ENCODE peak calls at places on chromosomes 13 and 19, in seven cellular contexts. One of them, this sample, is unnamed.

GRCh38 chr13:26786651-26787295 is 26.2 kb upstream of the GPR12 start:
- DNase-seq in foreskin melanocyte: no peak
- DNase-seq in effector CD4-positive, alpha-beta T cell: no peak
- DNase-seq in H54: no peak
- DNase-seq in neural crest cell: no peak
- DNase-seq in cerebellar cortex: peak
- DNase-seq in activated CD4-positive, alpha-beta T cell treated with anti-CD3 and anti-CD28 coated beads, Interleukin-2, amount 10 ng/mL, durations not matched to agents 7 days and 5 days: no peak
- DNase-seq in this sample: peak

GRCh38 chr19:39200818-39201145 is 3.3 kb downstream of the SYCN start:
- DNase-seq in foreskin melanocyte: no peak
- DNase-seq in effector CD4-positive, alpha-beta T cell: no peak
- DNase-seq in H54: no peak
- DNase-seq in neural crest cell: no peak
- DNase-seq in cerebellar cortex: no peak
- DNase-seq in activated CD4-positive, alpha-beta T cell treated with anti-CD3 and anti-CD28 coated beads, Interleukin-2, amount 10 ng/mL, durations not matched to agents 7 days and 5 days: no peak
- DNase-seq in this sample: no peak

GRCh38 chr19:14136509-14137281 is at the start of gene ASF1B:
- DNase-seq in foreskin melanocyte: peak
- DNase-seq in effector CD4-positive, alpha-beta T cell: peak
- DNase-seq in H54: peak
- DNase-seq in neural crest cell: peak
- DNase-seq in cerebellar cortex: peak
- DNase-seq in activated CD4-positive, alpha-beta T cell treated with anti-CD3 and anti-CD28 coated beads, Interleukin-2, amount 10 ng/mL, durations not matched to agents 7 days and 5 days: peak
- DNase-seq in this sample: peak

GRCh38 chr19:5586300-5587070 is 18.7 kb upstream of the TINCR start:
- DNase-seq in foreskin melanocyte: no peak
- DNase-seq in effector CD4-positive, alpha-beta T cell: no peak
- DNase-seq in H54: no peak
- DNase-seq in neural crest cell: no peak
- DNase-seq in cerebellar cortex: peak
- DNase-seq in activated CD4-positive, alpha-beta T cell treated with anti-CD3 and anti-CD28 coated beads, Interleukin-2, amount 10 ng/mL, durations not matched to agents 7 days and 5 days: no peak
- DNase-seq in this sample: peak

GRCh38 chr13:64756621-64757020 is 2473.5 kb downstream of the PCDH9 start:
- DNase-seq in foreskin melanocyte: no peak
- DNase-seq in effector CD4-positive, alpha-beta T cell: no peak
- DNase-seq in H54: no peak
- DNase-seq in neural crest cell: no peak
- DNase-seq in cerebellar cortex: no peak
- DNase-seq in activated CD4-positive, alpha-beta T cell treated with anti-CD3 and anti-CD28 coated beads, Interleukin-2, amount 10 ng/mL, durations not matched to agents 7 days and 5 days: no peak
- DNase-seq in this sample: no peak

GRCh38 chr13:48975926-48976676 is 389 bp downstream of the FNDC3A start:
- DNase-seq in foreskin melanocyte: peak
- DNase-seq in effector CD4-positive, alpha-beta T cell: peak
- DNase-seq in H54: peak
- DNase-seq in neural crest cell: peak
- DNase-seq in cerebellar cortex: peak
- DNase-seq in activated CD4-positive, alpha-beta T cell treated with anti-CD3 and anti-CD28 coated beads, Interleukin-2, amount 10 ng/mL, durations not matched to agents 7 days and 5 days: peak
- DNase-seq in this sample: peak

GRCh38 chr19:8451885-8452284 is 7.1 kb downstream of the HNRNPM start:
- DNase-seq in foreskin melanocyte: no peak
- DNase-seq in effector CD4-positive, alpha-beta T cell: no peak
- DNase-seq in H54: peak
- DNase-seq in neural crest cell: no peak
- DNase-seq in cerebellar cortex: no peak
- DNase-seq in activated CD4-positive, alpha-beta T cell treated with anti-CD3 and anti-CD28 coated beads, Interleukin-2, amount 10 ng/mL, durations not matched to agents 7 days and 5 days: peak
- DNase-seq in this sample: no peak

GRCh38 chr19:44752123-44752815 is 3.8 kb downstream of the BCL3 start:
- DNase-seq in foreskin melanocyte: no peak
- DNase-seq in effector CD4-positive, alpha-beta T cell: no peak
- DNase-seq in H54: no peak
- DNase-seq in neural crest cell: no peak
- DNase-seq in cerebellar cortex: no peak
- DNase-seq in activated CD4-positive, alpha-beta T cell treated with anti-CD3 and anti-CD28 coated beads, Interleukin-2, amount 10 ng/mL, durations not matched to agents 7 days and 5 days: no peak
- DNase-seq in this sample: no peak

GRCh38 chr13:80029170-80029569 is 311.8 kb downstream of the SPRY2 start:
- DNase-seq in foreskin melanocyte: no peak
- DNase-seq in effector CD4-positive, alpha-beta T cell: no peak
- DNase-seq in H54: no peak
- DNase-seq in neural crest cell: no peak
- DNase-seq in cerebellar cortex: peak
- DNase-seq in activated CD4-positive, alpha-beta T cell treated with anti-CD3 and anti-CD28 coated beads, Interleukin-2, amount 10 ng/mL, durations not matched to agents 7 days and 5 days: no peak
- DNase-seq in this sample: no peak

GRCh38 chr13:36357692-36358091 is 11.5 kb upstream of the SPART start:
- DNase-seq in foreskin melanocyte: peak
- DNase-seq in effector CD4-positive, alpha-beta T cell: no peak
- DNase-seq in H54: no peak
- DNase-seq in neural crest cell: no peak
- DNase-seq in cerebellar cortex: no peak
- DNase-seq in activated CD4-positive, alpha-beta T cell treated with anti-CD3 and anti-CD28 coated beads, Interleukin-2, amount 10 ng/mL, durations not matched to agents 7 days and 5 days: no peak
- DNase-seq in this sample: no peak

GRCh38 chr19:49939721-49940481 is 10.6 kb upstream of the NUP62 start:
- DNase-seq in foreskin melanocyte: no peak
- DNase-seq in effector CD4-positive, alpha-beta T cell: no peak
- DNase-seq in H54: no peak
- DNase-seq in neural crest cell: no peak
- DNase-seq in cerebellar cortex: no peak
- DNase-seq in activated CD4-positive, alpha-beta T cell treated with anti-CD3 and anti-CD28 coated beads, Interleukin-2, amount 10 ng/mL, durations not matched to agents 7 days and 5 days: no peak
- DNase-seq in this sample: no peak

GRCh38 chr13:113927661-113928581 is 46.0 kb downstream of the C13orf46 start:
- DNase-seq in foreskin melanocyte: no peak
- DNase-seq in effector CD4-positive, alpha-beta T cell: no peak
- DNase-seq in H54: no peak
- DNase-seq in neural crest cell: no peak
- DNase-seq in cerebellar cortex: no peak
- DNase-seq in activated CD4-positive, alpha-beta T cell treated with anti-CD3 and anti-CD28 coated beads, Interleukin-2, amount 10 ng/mL, durations not matched to agents 7 days and 5 days: no peak
- DNase-seq in this sample: no peak

GRCh38 chr13:36377822-36378480 is 31.8 kb upstream of the SPART start:
- DNase-seq in foreskin melanocyte: no peak
- DNase-seq in effector CD4-positive, alpha-beta T cell: no peak
- DNase-seq in H54: no peak
- DNase-seq in neural crest cell: no peak
- DNase-seq in cerebellar cortex: no peak
- DNase-seq in activated CD4-positive, alpha-beta T cell treated with anti-CD3 and anti-CD28 coated beads, Interleukin-2, amount 10 ng/mL, durations not matched to agents 7 days and 5 days: no peak
- DNase-seq in this sample: no peak

GRCh38 chr19:11261431-11261901 is 858 bp downstream of the DOCK6 start:
- DNase-seq in foreskin melanocyte: no peak
- DNase-seq in effector CD4-positive, alpha-beta T cell: no peak
- DNase-seq in H54: no peak
- DNase-seq in neural crest cell: no peak
- DNase-seq in cerebellar cortex: no peak
- DNase-seq in activated CD4-positive, alpha-beta T cell treated with anti-CD3 and anti-CD28 coated beads, Interleukin-2, amount 10 ng/mL, durations not matched to agents 7 days and 5 days: no peak
- DNase-seq in this sample: no peak

GRCh38 chr13:27619093-27619705 is 1.1 kb downstream of the LNX2 start:
- DNase-seq in foreskin melanocyte: peak
- DNase-seq in effector CD4-positive, alpha-beta T cell: no peak
- DNase-seq in H54: no peak
- DNase-seq in neural crest cell: no peak
- DNase-seq in cerebellar cortex: no peak
- DNase-seq in activated CD4-positive, alpha-beta T cell treated with anti-CD3 and anti-CD28 coated beads, Interleukin-2, amount 10 ng/mL, durations not matched to agents 7 days and 5 days: no peak
- DNase-seq in this sample: no peak

GRCh38 chr13:27374126-27374613 is 50.2 kb upstream of the GTF3A start:
- DNase-seq in foreskin melanocyte: no peak
- DNase-seq in effector CD4-positive, alpha-beta T cell: no peak
- DNase-seq in H54: no peak
- DNase-seq in neural crest cell: no peak
- DNase-seq in cerebellar cortex: no peak
- DNase-seq in activated CD4-positive, alpha-beta T cell treated with anti-CD3 and anti-CD28 coated beads, Interleukin-2, amount 10 ng/mL, durations not matched to agents 7 days and 5 days: no peak
- DNase-seq in this sample: no peak

GRCh38 chr19:52590728-52591127 is 20.6 kb downstream of the ZNF701 start:
- DNase-seq in foreskin melanocyte: no peak
- DNase-seq in effector CD4-positive, alpha-beta T cell: no peak
- DNase-seq in H54: no peak
- DNase-seq in neural crest cell: no peak
- DNase-seq in cerebellar cortex: no peak
- DNase-seq in activated CD4-positive, alpha-beta T cell treated with anti-CD3 and anti-CD28 coated beads, Interleukin-2, amount 10 ng/mL, durations not matched to agents 7 days and 5 days: no peak
- DNase-seq in this sample: no peak

GRCh38 chr13:109381546-109382180 is 404.7 kb downstream of the IRS2 start:
- DNase-seq in foreskin melanocyte: peak
- DNase-seq in effector CD4-positive, alpha-beta T cell: no peak
- DNase-seq in H54: no peak
- DNase-seq in neural crest cell: no peak
- DNase-seq in cerebellar cortex: no peak
- DNase-seq in activated CD4-positive, alpha-beta T cell treated with anti-CD3 and anti-CD28 coated beads, Interleukin-2, amount 10 ng/mL, durations not matched to agents 7 days and 5 days: no peak
- DNase-seq in this sample: no peak

GRCh38 chr19:48194041-48194871 is 23.8 kb downstream of the ZSWIM9 start:
- DNase-seq in foreskin melanocyte: no peak
- DNase-seq in effector CD4-positive, alpha-beta T cell: peak
- DNase-seq in H54: no peak
- DNase-seq in neural crest cell: peak
- DNase-seq in cerebellar cortex: no peak
- DNase-seq in activated CD4-positive, alpha-beta T cell treated with anti-CD3 and anti-CD28 coated beads, Interleukin-2, amount 10 ng/mL, durations not matched to agents 7 days and 5 days: peak
- DNase-seq in this sample: peak

GRCh38 chr19:4660181-4660791 is 9.9 kb downstream of the MYDGF start:
- DNase-seq in foreskin melanocyte: no peak
- DNase-seq in effector CD4-positive, alpha-beta T cell: no peak
- DNase-seq in H54: no peak
- DNase-seq in neural crest cell: no peak
- DNase-seq in cerebellar cortex: no peak
- DNase-seq in activated CD4-positive, alpha-beta T cell treated with anti-CD3 and anti-CD28 coated beads, Interleukin-2, amount 10 ng/mL, durations not matched to agents 7 days and 5 days: peak
- DNase-seq in this sample: peak

GRCh38 chr13:26946675-26947342 is 186.2 kb upstream of the GPR12 start:
- DNase-seq in foreskin melanocyte: peak
- DNase-seq in effector CD4-positive, alpha-beta T cell: no peak
- DNase-seq in H54: peak
- DNase-seq in neural crest cell: no peak
- DNase-seq in cerebellar cortex: peak
- DNase-seq in activated CD4-positive, alpha-beta T cell treated with anti-CD3 and anti-CD28 coated beads, Interleukin-2, amount 10 ng/mL, durations not matched to agents 7 days and 5 days: peak
- DNase-seq in this sample: peak

GRCh38 chr13:37752156-37752555 is 117.4 kb downstream of the TRPC4 start:
- DNase-seq in foreskin melanocyte: no peak
- DNase-seq in effector CD4-positive, alpha-beta T cell: no peak
- DNase-seq in H54: no peak
- DNase-seq in neural crest cell: no peak
- DNase-seq in cerebellar cortex: no peak
- DNase-seq in activated CD4-positive, alpha-beta T cell treated with anti-CD3 and anti-CD28 coated beads, Interleukin-2, amount 10 ng/mL, durations not matched to agents 7 days and 5 days: no peak
- DNase-seq in this sample: no peak

GRCh38 chr13:97786510-97786909 is 167.0 kb upstream of the IPO5 start:
- DNase-seq in foreskin melanocyte: no peak
- DNase-seq in effector CD4-positive, alpha-beta T cell: no peak
- DNase-seq in H54: no peak
- DNase-seq in neural crest cell: no peak
- DNase-seq in cerebellar cortex: no peak
- DNase-seq in activated CD4-positive, alpha-beta T cell treated with anti-CD3 and anti-CD28 coated beads, Interleukin-2, amount 10 ng/mL, durations not matched to agents 7 days and 5 days: no peak
- DNase-seq in this sample: no peak

GRCh38 chr13:97423300-97424045 is 10.5 kb upstream of the RAP2A start:
- DNase-seq in foreskin melanocyte: no peak
- DNase-seq in effector CD4-positive, alpha-beta T cell: no peak
- DNase-seq in H54: no peak
- DNase-seq in neural crest cell: no peak
- DNase-seq in cerebellar cortex: no peak
- DNase-seq in activated CD4-positive, alpha-beta T cell treated with anti-CD3 and anti-CD28 coated beads, Interleukin-2, amount 10 ng/mL, durations not matched to agents 7 days and 5 days: no peak
- DNase-seq in this sample: no peak

GRCh38 chr13:51241720-51242119 is 19.5 kb downstream of the FAM124A start:
- DNase-seq in foreskin melanocyte: no peak
- DNase-seq in effector CD4-positive, alpha-beta T cell: no peak
- DNase-seq in H54: no peak
- DNase-seq in neural crest cell: no peak
- DNase-seq in cerebellar cortex: no peak
- DNase-seq in activated CD4-positive, alpha-beta T cell treated with anti-CD3 and anti-CD28 coated beads, Interleukin-2, amount 10 ng/mL, durations not matched to agents 7 days and 5 days: no peak
- DNase-seq in this sample: no peak

GRCh38 chr13:87172166-87172825 is 498.9 kb upstream of the SLITRK5 start:
- DNase-seq in foreskin melanocyte: no peak
- DNase-seq in effector CD4-positive, alpha-beta T cell: no peak
- DNase-seq in H54: no peak
- DNase-seq in neural crest cell: no peak
- DNase-seq in cerebellar cortex: no peak
- DNase-seq in activated CD4-positive, alpha-beta T cell treated with anti-CD3 and anti-CD28 coated beads, Interleukin-2, amount 10 ng/mL, durations not matched to agents 7 days and 5 days: no peak
- DNase-seq in this sample: no peak

GRCh38 chr13:23739597-23739996 is 149.6 kb downstream of the MIPEP start:
- DNase-seq in foreskin melanocyte: no peak
- DNase-seq in effector CD4-positive, alpha-beta T cell: no peak
- DNase-seq in H54: no peak
- DNase-seq in neural crest cell: no peak
- DNase-seq in cerebellar cortex: no peak
- DNase-seq in activated CD4-positive, alpha-beta T cell treated with anti-CD3 and anti-CD28 coated beads, Interleukin-2, amount 10 ng/mL, durations not matched to agents 7 days and 5 days: no peak
- DNase-seq in this sample: no peak

GRCh38 chr13:30033681-30034447 is 183.4 kb upstream of the UBL3 start:
- DNase-seq in foreskin melanocyte: peak
- DNase-seq in effector CD4-positive, alpha-beta T cell: no peak
- DNase-seq in H54: peak
- DNase-seq in neural crest cell: no peak
- DNase-seq in cerebellar cortex: no peak
- DNase-seq in activated CD4-positive, alpha-beta T cell treated with anti-CD3 and anti-CD28 coated beads, Interleukin-2, amount 10 ng/mL, durations not matched to agents 7 days and 5 days: no peak
- DNase-seq in this sample: no peak

GRCh38 chr19:30664358-30665058 is 292.3 kb downstream of the ZNF536 start:
- DNase-seq in foreskin melanocyte: peak
- DNase-seq in effector CD4-positive, alpha-beta T cell: no peak
- DNase-seq in H54: no peak
- DNase-seq in neural crest cell: no peak
- DNase-seq in cerebellar cortex: peak
- DNase-seq in activated CD4-positive, alpha-beta T cell treated with anti-CD3 and anti-CD28 coated beads, Interleukin-2, amount 10 ng/mL, durations not matched to agents 7 days and 5 days: no peak
- DNase-seq in this sample: no peak

GRCh38 chr13:50685491-50685890 is 158.0 kb downstream of the DLEU7 start:
- DNase-seq in foreskin melanocyte: peak
- DNase-seq in effector CD4-positive, alpha-beta T cell: no peak
- DNase-seq in H54: no peak
- DNase-seq in neural crest cell: no peak
- DNase-seq in cerebellar cortex: peak
- DNase-seq in activated CD4-positive, alpha-beta T cell treated with anti-CD3 and anti-CD28 coated beads, Interleukin-2, amount 10 ng/mL, durations not matched to agents 7 days and 5 days: no peak
- DNase-seq in this sample: peak

GRCh38 chr19:47331931-47332547 is at the start of gene C5AR2:
- DNase-seq in foreskin melanocyte: no peak
- DNase-seq in effector CD4-positive, alpha-beta T cell: no peak
- DNase-seq in H54: no peak
- DNase-seq in neural crest cell: no peak
- DNase-seq in cerebellar cortex: no peak
- DNase-seq in activated CD4-positive, alpha-beta T cell treated with anti-CD3 and anti-CD28 coated beads, Interleukin-2, amount 10 ng/mL, durations not matched to agents 7 days and 5 days: no peak
- DNase-seq in this sample: no peak

GRCh38 chr19:50417138-50417849 is 1.4 kb upstream of the SPIB start:
- DNase-seq in foreskin melanocyte: no peak
- DNase-seq in effector CD4-positive, alpha-beta T cell: no peak
- DNase-seq in H54: no peak
- DNase-seq in neural crest cell: no peak
- DNase-seq in cerebellar cortex: no peak
- DNase-seq in activated CD4-positive, alpha-beta T cell treated with anti-CD3 and anti-CD28 coated beads, Interleukin-2, amount 10 ng/mL, durations not matched to agents 7 days and 5 days: no peak
- DNase-seq in this sample: no peak

GRCh38 chr19:11377237-11377636 is 2.8 kb downstream of the SWSAP1 start:
- DNase-seq in foreskin melanocyte: peak
- DNase-seq in effector CD4-positive, alpha-beta T cell: no peak
- DNase-seq in H54: no peak
- DNase-seq in neural crest cell: no peak
- DNase-seq in cerebellar cortex: peak
- DNase-seq in activated CD4-positive, alpha-beta T cell treated with anti-CD3 and anti-CD28 coated beads, Interleukin-2, amount 10 ng/mL, durations not matched to agents 7 days and 5 days: peak
- DNase-seq in this sample: no peak

GRCh38 chr13:40352807-40353562 is 313.5 kb downstream of the FOXO1 start:
- DNase-seq in foreskin melanocyte: no peak
- DNase-seq in effector CD4-positive, alpha-beta T cell: no peak
- DNase-seq in H54: no peak
- DNase-seq in neural crest cell: no peak
- DNase-seq in cerebellar cortex: no peak
- DNase-seq in activated CD4-positive, alpha-beta T cell treated with anti-CD3 and anti-CD28 coated beads, Interleukin-2, amount 10 ng/mL, durations not matched to agents 7 days and 5 days: no peak
- DNase-seq in this sample: no peak

GRCh38 chr13:45373116-45373606 is 32.2 kb upstream of the TPT1 start:
- DNase-seq in foreskin melanocyte: no peak
- DNase-seq in effector CD4-positive, alpha-beta T cell: no peak
- DNase-seq in H54: no peak
- DNase-seq in neural crest cell: no peak
- DNase-seq in cerebellar cortex: no peak
- DNase-seq in activated CD4-positive, alpha-beta T cell treated with anti-CD3 and anti-CD28 coated beads, Interleukin-2, amount 10 ng/mL, durations not matched to agents 7 days and 5 days: no peak
- DNase-seq in this sample: no peak

GRCh38 chr13:111399334-111399733 is 78.9 kb downstream of the TEX29 start:
- DNase-seq in foreskin melanocyte: no peak
- DNase-seq in effector CD4-positive, alpha-beta T cell: no peak
- DNase-seq in H54: no peak
- DNase-seq in neural crest cell: no peak
- DNase-seq in cerebellar cortex: no peak
- DNase-seq in activated CD4-positive, alpha-beta T cell treated with anti-CD3 and anti-CD28 coated beads, Interleukin-2, amount 10 ng/mL, durations not matched to agents 7 days and 5 days: no peak
- DNase-seq in this sample: no peak

GRCh38 chr19:35986664-35987570 is 8.1 kb upstream of the SDHAF1 start:
- DNase-seq in foreskin melanocyte: no peak
- DNase-seq in effector CD4-positive, alpha-beta T cell: no peak
- DNase-seq in H54: no peak
- DNase-seq in neural crest cell: no peak
- DNase-seq in cerebellar cortex: peak
- DNase-seq in activated CD4-positive, alpha-beta T cell treated with anti-CD3 and anti-CD28 coated beads, Interleukin-2, amount 10 ng/mL, durations not matched to agents 7 days and 5 days: peak
- DNase-seq in this sample: no peak

GRCh38 chr13:68927387-68928026 is 1180.1 kb upstream of the ATXN8OS start:
- DNase-seq in foreskin melanocyte: peak
- DNase-seq in effector CD4-positive, alpha-beta T cell: no peak
- DNase-seq in H54: no peak
- DNase-seq in neural crest cell: peak
- DNase-seq in cerebellar cortex: peak
- DNase-seq in activated CD4-positive, alpha-beta T cell treated with anti-CD3 and anti-CD28 coated beads, Interleukin-2, amount 10 ng/mL, durations not matched to agents 7 days and 5 days: no peak
- DNase-seq in this sample: no peak

This sample was measured in Jurkat, Clone E6-1.